ENCODE peak calls at places on chromosomes 7 and 10, in ten cellular contexts. W is SHP77; G is occipital lobe; X is HCEC 1CT; Q is posterior cingulate gyrus; L is brain microvascular endothelial cell; M is colonic mucosa; I is mucosa of gallbladder; N is activated CD8-positive, alpha-beta memory T cell treated with anti-CD3 and anti-CD28 coated beads, Interleukin-2, amount 50 U/mL, for 48 hours; J is lower leg skin. Y is an unnamed sample.

GRCh38 chr7:39428221-39428620 is 138.0 kb upstream of the YAE1 start:
- DNase-seq in W (no peak), G (no peak), X (peak), Q (no peak), L (peak), M (no peak), I (no peak), N (no peak), J (no peak), Y (no peak)

GRCh38 chr7:132318338-132319318 is 257.6 kb downstream of the PLXNA4 start:
- DNase-seq in W (peak), G (peak), X (peak), Q (peak), L (peak), M (peak), I (peak), N (peak), J (peak), Y (no peak)

GRCh38 chr10:4851846-4852245 is 25.8 kb downstream of the AKR1E2 start:
- DNase-seq in W (peak), G (no peak), X (no peak), Q (no peak), L (no peak), M (no peak), I (peak), N (no peak), J (no peak), Y (peak)

GRCh38 chr10:52409195-52409594 is 95.1 kb downstream of the DKK1 start:
- DNase-seq in W (no peak), G (no peak), X (no peak), Q (no peak), L (no peak), M (no peak), I (no peak), N (no peak), J (no peak), Y (no peak)

GRCh38 chr10:89645742-89646172 is 715 bp upstream of the PANK1 start:
- DNase-seq in W (no peak), G (peak), X (no peak), Q (no peak), L (no peak), M (peak), I (peak), N (no peak), J (no peak), Y (no peak)

GRCh38 chr7:128840326-128841170 is 10.3 kb downstream of the FLNC start:
- DNase-seq in W (no peak), G (no peak), X (no peak), Q (peak), L (no peak), M (no peak), I (no peak), N (no peak), J (no peak), Y (no peak)

GRCh38 chr7:100467638-100468373 is 3.7 kb upstream of the SPACDR start:
- DNase-seq in W (no peak), G (peak), X (no peak), Q (peak), L (no peak), M (no peak), I (no peak), N (no peak), J (no peak), Y (no peak)

GRCh38 chr10:120422459-120422858 is 34.6 kb upstream of the PLPP4 start:
- DNase-seq in W (no peak), G (no peak), X (no peak), Q (no peak), L (peak), M (no peak), I (no peak), N (no peak), J (no peak), Y (no peak)

GRCh38 chr7:74674166-74674565 is 16.6 kb downstream of the GTF2I start:
- DNase-seq in W (no peak), G (no peak), X (no peak), Q (no peak), L (no peak), M (no peak), I (no peak), N (peak), J (no peak), Y (no peak)

GRCh38 chr10:94677691-94678090 is 5.8 kb upstream of the CYP2C18 start:
- DNase-seq in W (no peak), G (no peak), X (no peak), Q (no peak), L (no peak), M (peak), I (peak), N (no peak), J (no peak), Y (no peak)

GRCh38 chr7:129798616-129799349 is 154.0 kb downstream of the UBE2H start:
- DNase-seq in W (no peak), G (no peak), X (no peak), Q (no peak), L (no peak), M (no peak), I (no peak), N (no peak), J (no peak), Y (no peak)

GRCh38 chr7:143512488-143513340 is 35.0 kb downstream of the TAS2R41 start:
- DNase-seq in W (no peak), G (no peak), X (peak), Q (no peak), L (no peak), M (no peak), I (no peak), N (no peak), J (no peak), Y (no peak)

GRCh38 chr7:156654511-156655231 is 14.1 kb downstream of the RNF32 start:
- DNase-seq in W (no peak), G (no peak), X (no peak), Q (no peak), L (no peak), M (no peak), I (no peak), N (no peak), J (no peak), Y (no peak)

GRCh38 chr7:153061913-153062528 is 302.5 kb downstream of the ACTR3B start:
- DNase-seq in W (no peak), G (no peak), X (no peak), Q (no peak), L (no peak), M (no peak), I (no peak), N (no peak), J (no peak), Y (no peak)

GRCh38 chr7:156666368-156667109 is 26.0 kb downstream of the RNF32 start:
- DNase-seq in W (no peak), G (no peak), X (no peak), Q (no peak), L (no peak), M (peak), I (no peak), N (no peak), J (no peak), Y (no peak)

GRCh38 chr10:73920084-73920483 is 9.2 kb downstream of the PLAU start:
- DNase-seq in W (no peak), G (no peak), X (peak), Q (no peak), L (no peak), M (peak), I (peak), N (no peak), J (peak), Y (no peak)

GRCh38 chr10:56212951-56213350 is 148.1 kb downstream of the ZWINT start:
- DNase-seq in W (no peak), G (no peak), X (no peak), Q (no peak), L (no peak), M (no peak), I (no peak), N (no peak), J (no peak), Y (no peak)

GRCh38 chr10:15419279-15419874 is 48.3 kb upstream of the FAM171A1 start:
- DNase-seq in W (peak), G (no peak), X (peak), Q (no peak), L (peak), M (peak), I (peak), N (no peak), J (no peak), Y (no peak)

GRCh38 chr10:65194131-65194530 is 1672.9 kb downstream of the REEP3 start:
- DNase-seq in W (no peak), G (peak), X (no peak), Q (peak), L (peak), M (no peak), I (no peak), N (no peak), J (no peak), Y (no peak)

GRCh38 chr7:46814516-46815250 is 767.2 kb downstream of the TNS3 start:
- DNase-seq in W (no peak), G (no peak), X (no peak), Q (no peak), L (no peak), M (no peak), I (no peak), N (no peak), J (no peak), Y (no peak)

GRCh38 chr7:92765725-92766124 is 70.6 kb downstream of the CDK6 start:
- DNase-seq in W (no peak), G (no peak), X (peak), Q (no peak), L (peak), M (no peak), I (peak), N (no peak), J (no peak), Y (no peak)

GRCh38 chr10:99672884-99673283 is 13.6 kb downstream of the ENTPD7 start:
- DNase-seq in W (no peak), G (no peak), X (peak), Q (no peak), L (no peak), M (no peak), I (no peak), N (no peak), J (no peak), Y (no peak)

GRCh38 chr10:15200626-15201025 is 32.1 kb upstream of the NMT2 start:
- DNase-seq in W (no peak), G (no peak), X (peak), Q (no peak), L (peak), M (no peak), I (no peak), N (no peak), J (no peak), Y (no peak)

GRCh38 chr10:121627810-121628209 is 29.6 kb upstream of the FGFR2 start:
- DNase-seq in W (no peak), G (no peak), X (no peak), Q (no peak), L (no peak), M (no peak), I (no peak), N (no peak), J (no peak), Y (no peak)

GRCh38 chr7:39721919-39722597 is 98.7 kb downstream of the RALA start:
- DNase-seq in W (no peak), G (no peak), X (no peak), Q (no peak), L (no peak), M (no peak), I (no peak), N (no peak), J (no peak), Y (no peak)

GRCh38 chr10:23157239-23157661 is 34.9 kb upstream of the PTF1A start:
- DNase-seq in W (no peak), G (no peak), X (no peak), Q (no peak), L (no peak), M (no peak), I (no peak), N (no peak), J (no peak), Y (peak)

GRCh38 chr7:73992104-73992562 is 35.8 kb upstream of the ELN start:
- DNase-seq in W (no peak), G (no peak), X (no peak), Q (no peak), L (peak), M (no peak), I (peak), N (no peak), J (no peak), Y (no peak)

GRCh38 chr10:3668276-3668960 is 116.6 kb downstream of the KLF6 start:
- DNase-seq in W (no peak), G (peak), X (no peak), Q (no peak), L (peak), M (peak), I (peak), N (peak), J (no peak), Y (no peak)

GRCh38 chr10:126117196-126117595 is 220.8 kb downstream of the FANK1 start:
- DNase-seq in W (no peak), G (no peak), X (no peak), Q (no peak), L (no peak), M (peak), I (no peak), N (no peak), J (no peak), Y (no peak)

GRCh38 chr7:11212816-11213215 is 239.1 kb downstream of the PHF14 start:
- DNase-seq in W (no peak), G (no peak), X (no peak), Q (no peak), L (no peak), M (no peak), I (no peak), N (no peak), J (no peak), Y (no peak)

GRCh38 chr10:59019603-59020002 is 156.8 kb upstream of the PHYHIPL start:
- DNase-seq in W (no peak), G (no peak), X (no peak), Q (no peak), L (peak), M (no peak), I (no peak), N (no peak), J (no peak), Y (no peak)

GRCh38 chr10:115762029-115762428 is 511.0 kb downstream of the GFRA1 start:
- DNase-seq in W (no peak), G (no peak), X (peak), Q (no peak), L (no peak), M (no peak), I (no peak), N (no peak), J (no peak), Y (no peak)

GRCh38 chr7:90825779-90826178 is 229.7 kb downstream of the CDK14 start:
- DNase-seq in W (no peak), G (no peak), X (peak), Q (no peak), L (no peak), M (no peak), I (no peak), N (no peak), J (no peak), Y (no peak)

GRCh38 chr7:149209518-149210269 is 14.3 kb downstream of the ZNF282 start:
- DNase-seq in W (peak), G (no peak), X (peak), Q (no peak), L (peak), M (peak), I (no peak), N (peak), J (no peak), Y (no peak)

GRCh38 chr10:27391325-27391724 is 112.8 kb upstream of the RAB18 start:
- DNase-seq in W (no peak), G (no peak), X (no peak), Q (no peak), L (no peak), M (no peak), I (no peak), N (no peak), J (no peak), Y (no peak)

GRCh38 chr10:90407116-90407515 is 450.7 kb downstream of the HTR7 start:
- DNase-seq in W (no peak), G (no peak), X (peak), Q (no peak), L (peak), M (no peak), I (no peak), N (no peak), J (no peak), Y (no peak)

GRCh38 chr10:31521432-31521831 is 202.4 kb downstream of the ZEB1 start:
- DNase-seq in W (no peak), G (no peak), X (no peak), Q (no peak), L (no peak), M (no peak), I (no peak), N (no peak), J (no peak), Y (no peak)

GRCh38 chr7:89926721-89927120 is 227.5 kb upstream of the STEAP1 start:
- DNase-seq in W (no peak), G (no peak), X (no peak), Q (no peak), L (no peak), M (no peak), I (no peak), N (no peak), J (no peak), Y (no peak)

Y was measured in esophagus muscularis mucosa.